ENCODE peak calls at places on chromosome 14, in four cellular contexts. One of them, this sample, is unnamed. For H3K27me3, the result is how much of the 10 kb centered on the place peaks cover.

GRCh38 chr14:22471545-22472121 is 117.4 kb downstream of the DAD1 start:
- DNase-seq in aorta: peak
- DNase-seq in GM23248: no peak
- DNase-seq in kidney epithelial cell: no peak
- DNase-seq in this sample: peak

GRCh38 chr14:100890451-100890850 is 13.1 kb downstream of the RTL1 start:
- DNase-seq in aorta: peak
- DNase-seq in GM23248: no peak
- DNase-seq in kidney epithelial cell: no peak
- DNase-seq in this sample: no peak

GRCh38 chr14:103194256-103195045 is 71.2 kb downstream of the TNFAIP2 start:
- DNase-seq in aorta: no peak
- DNase-seq in GM23248: peak
- DNase-seq in kidney epithelial cell: peak
- DNase-seq in this sample: no peak

GRCh38 chr14:59044707-59045106 is 143.8 kb upstream of the DAAM1 start:
- DNase-seq in aorta: no peak
- DNase-seq in GM23248: no peak
- DNase-seq in kidney epithelial cell: no peak
- DNase-seq in this sample: no peak

GRCh38 chr14:60508707-60509437 is at the start of gene SIX6:
- DNase-seq in aorta: no peak
- DNase-seq in GM23248: peak
- DNase-seq in kidney epithelial cell: no peak
- DNase-seq in this sample: peak

GRCh38 chr14:26173581-26173980 is 424.3 kb downstream of the NOVA1 start:
- DNase-seq in aorta: no peak
- DNase-seq in GM23248: peak
- DNase-seq in kidney epithelial cell: no peak
- DNase-seq in this sample: no peak

GRCh38 chr14:52399886-52400599 is 85.9 kb downstream of the PTGER2 start:
- DNase-seq in aorta: no peak
- DNase-seq in GM23248: peak
- DNase-seq in kidney epithelial cell: peak
- DNase-seq in this sample: peak

GRCh38 chr14:80344208-80344607 is 132.9 kb upstream of the DIO2 start:
- DNase-seq in aorta: no peak
- DNase-seq in GM23248: no peak
- DNase-seq in kidney epithelial cell: no peak
- DNase-seq in this sample: no peak

GRCh38 chr14:23294734-23295561 is 7.7 kb downstream of the PPP1R3E start:
- DNase-seq in aorta: no peak
- DNase-seq in GM23248: peak
- DNase-seq in kidney epithelial cell: no peak
- DNase-seq in this sample: no peak

GRCh38 chr14:73759183-73759713 is 45.1 kb upstream of the PNMA1 start:
- DNase-seq in aorta: peak
- DNase-seq in GM23248: peak
- DNase-seq in kidney epithelial cell: no peak
- DNase-seq in this sample: peak

GRCh38 chr14:106879241-106879640 is 1352.9 kb downstream of the TMEM121 start:
- DNase-seq in aorta: peak
- DNase-seq in GM23248: peak
- DNase-seq in kidney epithelial cell: no peak
- DNase-seq in this sample: no peak

GRCh38 chr14:95699397-95699796 is 13.2 kb downstream of the TCL1B start:
- DNase-seq in aorta: no peak
- DNase-seq in GM23248: no peak
- DNase-seq in kidney epithelial cell: no peak
- DNase-seq in this sample: no peak

GRCh38 chr14:95703805-95704204 is 10.1 kb downstream of the TCL1A start:
- DNase-seq in aorta: no peak
- DNase-seq in GM23248: no peak
- DNase-seq in kidney epithelial cell: no peak
- DNase-seq in this sample: no peak

GRCh38 chr14:95700221-95700976 is 13.5 kb downstream of the TCL1A start:
- DNase-seq in aorta: no peak
- DNase-seq in GM23248: no peak
- DNase-seq in kidney epithelial cell: no peak
- DNase-seq in this sample: peak

GRCh38 chr14:95703341-95703740 is 10.6 kb downstream of the TCL1A start:
- DNase-seq in aorta: no peak
- DNase-seq in GM23248: no peak
- DNase-seq in kidney epithelial cell: no peak
- DNase-seq in this sample: no peak

DNA sequence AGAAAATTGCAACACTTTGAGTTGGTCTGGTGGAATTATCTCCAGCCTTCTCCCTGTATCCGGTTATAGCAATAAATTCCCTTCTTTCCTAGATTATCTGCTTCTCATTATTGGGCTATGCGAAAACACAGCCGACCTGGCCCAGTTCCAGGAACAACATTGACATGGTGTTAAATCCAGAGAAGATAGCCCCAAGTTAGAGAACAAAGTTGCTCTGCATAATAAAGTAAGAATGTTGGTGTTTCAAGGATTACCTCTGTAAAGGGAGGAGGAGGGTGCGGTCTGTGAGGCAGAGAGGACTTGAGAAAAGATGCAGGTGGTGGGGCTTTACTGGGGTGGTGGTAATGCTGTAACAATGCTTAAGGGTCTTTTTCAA is 12.1 kb downstream of the TCL1A start:
- DNase-seq in aorta: no peak
- DNase-seq in GM23248: no peak
- DNase-seq in kidney epithelial cell: no peak
- DNase-seq in this sample: peak
- H3K27me3 ChIP-seq in aorta: under half
- H3K27me3 ChIP-seq in GM23248: under half
- H3K27me3 ChIP-seq in kidney epithelial cell: under half
- H3K27me3 ChIP-seq in this sample: half or more

GRCh38 chr14:88554458-88555286 is at the start of gene PTPN21:
- DNase-seq in aorta: peak
- DNase-seq in GM23248: peak
- DNase-seq in kidney epithelial cell: no peak
- DNase-seq in this sample: peak
- H3K27me3 ChIP-seq in aorta: under half
- H3K27me3 ChIP-seq in GM23248: under half
- H3K27me3 ChIP-seq in kidney epithelial cell: under half
- H3K27me3 ChIP-seq in this sample: under half

GRCh38 chr14:96105089-96105920 is 66.1 kb downstream of the C14orf132 start:
- DNase-seq in aorta: no peak
- DNase-seq in GM23248: peak
- DNase-seq in kidney epithelial cell: no peak
- DNase-seq in this sample: peak

GRCh38 chr14:96106891-96107290 is 67.7 kb downstream of the C14orf132 start:
- DNase-seq in aorta: no peak
- DNase-seq in GM23248: no peak
- DNase-seq in kidney epithelial cell: no peak
- DNase-seq in this sample: peak

GRCh38 chr14:96104469-96105057 is 65.4 kb downstream of the C14orf132 start:
- DNase-seq in aorta: peak
- DNase-seq in GM23248: peak
- DNase-seq in kidney epithelial cell: peak
- DNase-seq in this sample: peak

GRCh38 chr14:96103560-96104460 is 64.6 kb downstream of the C14orf132 start:
- DNase-seq in aorta: no peak
- DNase-seq in GM23248: no peak
- DNase-seq in kidney epithelial cell: no peak
- DNase-seq in this sample: peak

DNA sequence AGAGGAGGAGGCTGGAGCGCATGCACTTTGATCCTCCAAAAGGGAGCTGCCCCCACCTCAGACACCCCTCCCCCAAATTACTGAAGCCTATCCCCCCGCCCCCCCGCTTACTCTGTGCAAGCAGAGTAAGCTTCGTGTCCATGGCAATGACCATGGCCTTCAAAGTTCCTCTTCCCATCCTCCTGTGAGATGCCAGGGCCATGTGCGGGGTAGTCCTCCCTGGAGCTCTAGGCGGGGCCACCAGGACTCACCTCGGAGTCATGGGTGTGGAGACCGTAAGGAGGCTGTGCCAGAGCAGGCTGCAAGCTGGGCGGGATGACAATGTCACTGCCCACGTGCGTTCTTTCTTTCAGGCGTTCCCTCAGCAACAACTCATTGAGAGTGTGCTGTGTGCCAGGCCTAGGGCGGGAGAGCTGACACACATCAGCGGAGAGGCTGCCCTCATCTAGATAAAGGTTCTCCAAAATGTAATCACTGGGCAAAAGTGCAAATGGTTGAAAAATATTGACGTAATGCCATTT is 66.8 kb downstream of the C14orf132 start:
- DNase-seq in aorta: no peak
- DNase-seq in GM23248: peak
- DNase-seq in kidney epithelial cell: no peak
- DNase-seq in this sample: peak
- H3K27me3 ChIP-seq in aorta: under half
- H3K27me3 ChIP-seq in GM23248: under half
- H3K27me3 ChIP-seq in kidney epithelial cell: under half
- H3K27me3 ChIP-seq in this sample: under half

DNA sequence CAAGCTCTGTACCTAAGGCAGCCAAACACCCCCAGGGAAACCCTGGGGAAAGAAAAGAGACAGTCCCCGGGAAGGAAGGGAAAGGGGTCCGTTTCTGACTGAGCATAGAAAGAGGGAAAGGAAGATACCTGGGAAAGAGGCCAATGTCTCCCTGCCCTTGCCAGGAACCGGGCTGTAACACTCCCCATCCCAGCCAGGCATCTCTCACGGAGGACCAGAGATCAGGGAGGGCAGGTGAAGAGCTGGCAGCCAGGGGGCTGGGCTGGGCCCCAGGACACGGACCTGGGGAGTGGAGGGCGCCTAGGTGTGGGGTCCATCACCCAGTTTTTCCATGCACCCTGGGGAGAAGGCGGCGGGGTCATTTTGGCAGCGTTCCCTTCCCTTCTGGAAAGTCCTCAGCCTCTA is 18.9 kb upstream of the PLEKHH1 start:
- DNase-seq in aorta: peak
- DNase-seq in GM23248: peak
- DNase-seq in kidney epithelial cell: no peak
- DNase-seq in this sample: peak
- H3K27me3 ChIP-seq in aorta: under half
- H3K27me3 ChIP-seq in GM23248: under half
- H3K27me3 ChIP-seq in kidney epithelial cell: under half
- H3K27me3 ChIP-seq in this sample: under half

GRCh38 chr14:50855558-50855957 is 16.3 kb upstream of the ABHD12B start:
- DNase-seq in aorta: no peak
- DNase-seq in GM23248: peak
- DNase-seq in kidney epithelial cell: no peak
- DNase-seq in this sample: no peak

GRCh38 chr14:50859296-50859624 is 12.6 kb upstream of the ABHD12B start:
- DNase-seq in aorta: no peak
- DNase-seq in GM23248: no peak
- DNase-seq in kidney epithelial cell: no peak
- DNase-seq in this sample: no peak

GRCh38 chr14:50856660-50857059 is 15.2 kb upstream of the ABHD12B start:
- DNase-seq in aorta: no peak
- DNase-seq in GM23248: no peak
- DNase-seq in kidney epithelial cell: no peak
- DNase-seq in this sample: no peak

GRCh38 chr14:50853891-50854290 is 18.0 kb upstream of the ABHD12B start:
- DNase-seq in aorta: no peak
- DNase-seq in GM23248: no peak
- DNase-seq in kidney epithelial cell: no peak
- DNase-seq in this sample: no peak

GRCh38 chr14:50854521-50854920 is 17.3 kb upstream of the ABHD12B start:
- DNase-seq in aorta: no peak
- DNase-seq in GM23248: no peak
- DNase-seq in kidney epithelial cell: no peak
- DNase-seq in this sample: no peak
- H3K27me3 ChIP-seq in aorta: under half
- H3K27me3 ChIP-seq in GM23248: under half
- H3K27me3 ChIP-seq in kidney epithelial cell: under half
- H3K27me3 ChIP-seq in this sample: under half

GRCh38 chr14:99790201-99790977 is 2.8 kb upstream of the EML1 start:
- DNase-seq in aorta: no peak
- DNase-seq in GM23248: no peak
- DNase-seq in kidney epithelial cell: no peak
- DNase-seq in this sample: no peak
- H3K27me3 ChIP-seq in aorta: under half
- H3K27me3 ChIP-seq in GM23248: under half
- H3K27me3 ChIP-seq in kidney epithelial cell: under half
- H3K27me3 ChIP-seq in this sample: under half

DNA sequence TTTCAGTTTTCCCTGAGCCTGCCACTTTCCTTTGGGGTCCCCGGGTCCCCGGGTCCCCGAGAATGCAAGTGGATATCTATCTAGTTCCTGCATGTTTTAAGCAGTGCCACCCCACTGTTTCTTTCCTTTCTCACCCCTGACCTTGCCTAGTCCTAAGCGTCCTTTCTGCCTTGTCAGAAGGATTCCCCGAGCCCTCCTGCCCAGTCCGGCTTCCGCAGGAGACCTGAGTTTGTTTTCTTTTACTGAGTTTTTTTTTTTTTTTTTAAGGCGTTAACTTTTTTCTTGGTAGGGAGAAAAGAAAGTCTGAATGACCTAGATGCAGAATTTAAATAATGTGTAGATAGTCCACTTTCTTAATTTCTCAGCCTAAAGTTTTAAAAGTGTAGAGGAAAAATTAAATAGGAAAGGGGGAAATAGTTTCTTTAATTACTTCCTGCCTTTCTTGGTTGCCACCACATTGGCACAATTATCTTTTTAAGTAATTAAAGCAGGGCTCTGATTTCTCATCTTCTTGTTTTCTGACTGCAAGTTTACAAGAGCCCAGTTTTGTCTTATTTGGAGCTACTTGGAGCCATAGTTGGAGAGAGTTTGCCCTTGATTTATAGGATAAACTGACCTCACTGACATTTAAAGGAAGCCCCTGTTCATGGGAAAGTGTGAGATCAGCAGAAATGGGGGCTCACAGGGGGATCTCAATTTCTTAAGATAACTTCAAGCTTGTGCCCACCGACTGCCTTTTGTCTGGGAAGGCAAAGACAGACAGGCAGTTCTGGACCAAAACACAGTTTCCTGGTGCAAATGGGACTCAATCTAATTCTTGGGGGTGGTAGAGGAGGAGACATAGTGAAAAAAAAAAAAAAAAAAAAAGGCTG is 2.9 kb downstream of the PAX9 start:
- DNase-seq in aorta: no peak
- DNase-seq in GM23248: no peak
- DNase-seq in kidney epithelial cell: no peak
- DNase-seq in this sample: peak
- H3K27me3 ChIP-seq in aorta: under half
- H3K27me3 ChIP-seq in GM23248: under half
- H3K27me3 ChIP-seq in kidney epithelial cell: half or more
- H3K27me3 ChIP-seq in this sample: half or more

GRCh38 chr14:72538387-72538786 is 355.5 kb downstream of the DPF3 start:
- DNase-seq in aorta: no peak
- DNase-seq in GM23248: no peak
- DNase-seq in kidney epithelial cell: no peak
- DNase-seq in this sample: no peak
- H3K27me3 ChIP-seq in aorta: under half
- H3K27me3 ChIP-seq in GM23248: under half
- H3K27me3 ChIP-seq in kidney epithelial cell: under half
- H3K27me3 ChIP-seq in this sample: under half

This sample was measured in H7.